ENCODE peak calls at places on chromosomes 6 and 20, in six cellular contexts. V is PC-9; M is hepatocyte; Q is cardiac muscle cell; Y is fibroblast of lung; H is naive thymus-derived CD4-positive, alpha-beta T cell. K is an unnamed sample. For H3K4me1 and H3K36me3, the result is how much of the 10 kb centered on the place peaks cover.

GRCh38 chr20:62557999-62558408 is 82.2 kb upstream of the GATA5 start:
- DNase-seq in V (no peak), M (no peak), Q (no peak), Y (no peak), H (no peak), K (no peak)

GRCh38 chr6:25660512-25660911 is 8.5 kb downstream of the SCGN start:
- DNase-seq in V (peak), M (peak), Q (no peak), Y (peak), H (no peak), K (no peak)

GRCh38 chr6:157845493-157846259 is 22.6 kb downstream of the SNX9 start:
- DNase-seq in V (no peak), M (no peak), Q (no peak), Y (peak), H (no peak), K (no peak)

GRCh38 chr6:4364172-4364571 is 228.8 kb upstream of the ECI2 start:
- DNase-seq in V (no peak), M (no peak), Q (no peak), Y (no peak), H (no peak), K (no peak)

GRCh38 chr6:150867117-150867516 is 1.6 kb downstream of the MTHFD1L start:
- DNase-seq in V (no peak), M (no peak), Q (no peak), Y (no peak), H (no peak), K (no peak)

GRCh38 chr6:17311595-17312311 is 30.6 kb downstream of the RBM24 start:
- DNase-seq in V (no peak), M (peak), Q (no peak), Y (peak), H (no peak), K (peak)

GRCh38 chr6:106181664-106182418 is 95.7 kb downstream of the PRDM1 start:
- DNase-seq in V (no peak), M (no peak), Q (no peak), Y (peak), H (no peak), K (no peak)

GRCh38 chr6:113423956-113424355 is 433.2 kb upstream of the MARCKS start:
- DNase-seq in V (no peak), M (no peak), Q (no peak), Y (no peak), H (no peak), K (no peak)

GRCh38 chr6:104795363-104795762 is 64.4 kb downstream of the HACE1 start:
- DNase-seq in V (no peak), M (peak), Q (no peak), Y (no peak), H (no peak), K (peak)

GRCh38 chr6:42522021-42522420 is 41.8 kb upstream of the UBR2 start:
- DNase-seq in V (no peak), M (no peak), Q (no peak), Y (peak), H (no peak), K (no peak)

GRCh38 chr6:158803733-158804143 is 15.4 kb downstream of the EZR start:
- DNase-seq in V (peak), M (no peak), Q (no peak), Y (peak), H (no peak), K (peak)

GRCh38 chr6:53930330-53930729 is 135.5 kb downstream of the LRRC1 start:
- DNase-seq in V (no peak), M (no peak), Q (no peak), Y (no peak), H (no peak), K (no peak)

GRCh38 chr6:53932502-53932901 is 137.7 kb downstream of the LRRC1 start:
- DNase-seq in V (no peak), M (no peak), Q (no peak), Y (no peak), H (no peak), K (no peak)

GRCh38 chr6:53931086-53931485 is 136.3 kb downstream of the LRRC1 start:
- DNase-seq in V (no peak), M (no peak), Q (no peak), Y (no peak), H (no peak), K (no peak)

GRCh38 chr6:53928641-53929339 is 134.0 kb downstream of the LRRC1 start:
- DNase-seq in V (peak), M (no peak), Q (no peak), Y (peak), H (no peak), K (no peak)

GRCh38 chr6:53929340-53930120 is 134.7 kb downstream of the LRRC1 start:
- DNase-seq in V (no peak), M (no peak), Q (no peak), Y (no peak), H (no peak), K (no peak)
- H3K4me1 ChIP-seq in V (half or more), M (under half), Q (under half), Y (under half), H (under half), K (under half)

GRCh38 chr20:24867556-24867955 is 81.5 kb upstream of the CST7 start:
- DNase-seq in V (no peak), M (no peak), Q (no peak), Y (no peak), H (no peak), K (no peak)
- H3K36me3 ChIP-seq in V (under half), M (under half), Q (under half), Y (under half), H (under half), K (under half)

GRCh38 chr6:5751525-5752252 is 255.0 kb downstream of the NRN1 start:
- DNase-seq in V (no peak), M (no peak), Q (peak), Y (peak), H (no peak), K (no peak)

GRCh38 chr6:5754904-5755303 is 251.8 kb downstream of the NRN1 start:
- DNase-seq in V (no peak), M (no peak), Q (no peak), Y (no peak), H (no peak), K (no peak)

GRCh38 chr6:5749666-5750215 is 257.0 kb downstream of the NRN1 start:
- DNase-seq in V (no peak), M (no peak), Q (no peak), Y (no peak), H (no peak), K (no peak)

GRCh38 chr6:5753187-5753586 is 253.5 kb downstream of the NRN1 start:
- DNase-seq in V (no peak), M (no peak), Q (no peak), Y (no peak), H (no peak), K (no peak)

DNA sequence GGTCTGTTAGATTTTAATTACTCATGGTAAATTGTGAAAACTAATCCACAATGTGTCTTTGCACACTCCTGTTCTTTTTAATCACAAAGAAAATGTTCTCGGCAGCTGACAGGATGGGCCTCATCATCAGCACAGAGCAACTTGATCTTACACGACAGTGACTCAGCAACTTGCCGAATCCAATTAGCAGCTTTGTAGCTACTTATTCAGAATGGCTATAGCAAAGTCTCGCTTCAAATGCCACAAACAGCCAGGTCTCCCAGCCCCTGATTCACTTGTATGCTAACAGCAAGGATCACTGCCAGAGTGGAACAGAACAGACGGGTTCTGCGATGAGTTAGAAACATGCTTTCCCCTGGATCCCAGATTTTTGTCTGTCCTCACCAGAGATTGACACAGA is 254.4 kb downstream of the NRN1 start:
- DNase-seq in V (no peak), M (no peak), Q (peak), Y (peak), H (no peak), K (no peak)
- H3K4me1 ChIP-seq in V (under half), M (under half), Q (under half), Y (under half), H (under half), K (under half)

GRCh38 chr20:37228111-37228510 is 33.5 kb downstream of the GHRH start:
- DNase-seq in V (no peak), M (no peak), Q (no peak), Y (peak), H (no peak), K (peak)
- H3K36me3 ChIP-seq in V (half or more), M (under half), Q (half or more), Y (under half), H (half or more), K (under half)

GRCh38 chr6:37515712-37516075 is 16.0 kb upstream of the CCDC167 start:
- DNase-seq in V (no peak), M (no peak), Q (no peak), Y (no peak), H (no peak), K (no peak)
- H3K4me1 ChIP-seq in V (under half), M (under half), Q (under half), Y (under half), H (half or more), K (under half)

GRCh38 chr20:45948742-45949541 is 14.5 kb downstream of the PCIF1 start:
- DNase-seq in V (peak), M (no peak), Q (no peak), Y (no peak), H (no peak), K (peak)

GRCh38 chr20:45946149-45946970 is 11.9 kb downstream of the PCIF1 start:
- DNase-seq in V (peak), M (peak), Q (no peak), Y (peak), H (no peak), K (no peak)

GRCh38 chr20:45948261-45948733 is 13.8 kb downstream of the PCIF1 start:
- DNase-seq in V (peak), M (no peak), Q (no peak), Y (no peak), H (no peak), K (no peak)

GRCh38 chr20:45945678-45946148 is 11.2 kb downstream of the PCIF1 start:
- DNase-seq in V (peak), M (no peak), Q (no peak), Y (peak), H (no peak), K (no peak)

GRCh38 chr20:45947110-45947866 is 12.8 kb downstream of the PCIF1 start:
- DNase-seq in V (no peak), M (no peak), Q (no peak), Y (no peak), H (no peak), K (no peak)
- H3K36me3 ChIP-seq in V (under half), M (under half), Q (half or more), Y (half or more), H (under half), K (under half)

GRCh38 chr20:34875657-34876160 is 703 bp upstream of the ACSS2 start:
- DNase-seq in V (no peak), M (no peak), Q (no peak), Y (no peak), H (no peak), K (no peak)
- H3K4me1 ChIP-seq in V (under half), M (under half), Q (under half), Y (under half), H (under half), K (under half)

DNA sequence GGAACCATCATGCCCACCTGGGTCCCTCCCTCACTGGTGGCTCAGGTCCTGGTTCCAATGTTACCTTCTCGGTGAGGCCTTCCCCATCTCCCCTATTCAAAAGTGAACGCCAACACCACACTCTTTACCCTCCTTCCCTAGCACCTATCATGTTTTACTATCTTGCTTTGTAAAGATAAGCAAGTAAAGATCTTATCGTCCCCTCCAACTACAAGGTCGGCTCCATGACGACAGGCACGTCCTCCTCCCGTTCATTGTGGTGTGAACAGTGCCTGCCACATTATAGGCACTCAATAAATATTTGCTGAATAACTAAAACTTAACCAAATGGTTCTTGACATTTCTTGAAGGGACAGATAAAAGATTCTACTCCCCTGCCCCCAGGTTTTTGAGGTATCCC is 147.1 kb downstream of the PREX1 start:
- DNase-seq in V (no peak), M (no peak), Q (no peak), Y (no peak), H (no peak), K (no peak)
- H3K36me3 ChIP-seq in V (under half), M (under half), Q (under half), Y (under half), H (under half), K (under half)

DNA sequence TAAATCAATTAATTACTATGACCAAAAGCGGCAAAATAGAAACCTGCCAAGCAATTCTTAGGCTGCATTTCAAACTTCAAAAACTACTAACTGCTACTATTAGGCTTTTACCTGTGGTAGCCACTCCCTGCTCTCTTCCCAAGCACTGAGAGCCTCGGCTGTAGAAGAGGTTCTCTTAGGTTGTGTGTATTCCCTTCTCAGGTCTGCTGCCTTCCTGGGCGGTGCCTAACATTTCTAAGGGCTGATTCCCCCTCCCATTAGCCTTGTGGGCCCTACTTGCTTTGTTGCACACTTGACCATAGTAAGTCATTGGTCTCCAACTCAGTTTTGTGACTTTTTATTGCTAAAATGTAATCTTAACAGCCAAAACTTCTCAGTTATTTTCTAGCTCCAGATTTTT is 146.1 kb upstream of the C6orf118 start:
- DNase-seq in V (no peak), M (no peak), Q (no peak), Y (no peak), H (no peak), K (no peak)
- H3K4me1 ChIP-seq in V (under half), M (under half), Q (under half), Y (under half), H (under half), K (under half)

K was measured in Caco-2.